ENCODE peak calls at places on chromosomes 16 and 17, in five cellular contexts. D, Q, O, P and H are unnamed samples.

GRCh38 chr16:19595043-19595767 is 39.7 kb downstream of the VPS35L start:
- DNase-seq in D (no peak), P (peak), O (no peak), Q (peak), H (peak)

GRCh38 chr16:87955302-87956168 is 4.3 kb downstream of the BANP start:
- DNase-seq in O (no peak), P (no peak), Q (no peak), D (peak), H (no peak)

GRCh38 chr16:54193656-54194007 is 93.0 kb downstream of the IRX3 start:
- DNase-seq in Q (peak), D (peak), O (peak), P (peak), H (peak)

GRCh38 chr17:21419299-21420239 is 43.4 kb downstream of the KCNJ12 start:
- DNase-seq in Q (no peak), O (no peak), D (no peak), P (no peak), H (no peak)

GRCh38 chr16:11632455-11632921 is 35.8 kb upstream of the SNN start:
- DNase-seq in D (no peak), P (no peak), O (peak), Q (peak), H (no peak)

GRCh38 chr17:20066253-20066652 is 57.1 kb downstream of the SPECC1 start:
- DNase-seq in O (peak), P (peak), D (no peak), Q (no peak), H (peak)

GRCh38 chr16:86002178-86002577 is 103.2 kb downstream of the IRF8 start:
- DNase-seq in D (no peak), O (no peak), Q (no peak), P (no peak), H (no peak)

GRCh38 chr17:61443475-61443882 is 8.7 kb upstream of the TBX4 start:
- DNase-seq in P (no peak), Q (no peak), O (no peak), D (no peak), H (no peak)

GRCh38 chr17:39808409-39808997 is 55.6 kb downstream of the IKZF3 start:
- DNase-seq in P (no peak), D (no peak), Q (no peak), O (no peak), H (no peak)

GRCh38 chr17:16492613-16493290 is 759 bp upstream of the LRRC75A start:
- DNase-seq in D (peak), O (no peak), P (no peak), Q (no peak), H (no peak)

GRCh38 chr17:16491131-16491702 is 776 bp downstream of the LRRC75A start:
- DNase-seq in O (no peak), P (no peak), D (peak), Q (no peak), H (no peak)

GRCh38 chr17:16493470-16494048 is 1.6 kb upstream of the LRRC75A start:
- DNase-seq in O (no peak), D (peak), P (no peak), Q (no peak), H (no peak)

GRCh38 chr17:16488572-16488997 is 3.4 kb downstream of the LRRC75A start:
- DNase-seq in O (peak), P (no peak), Q (peak), D (peak), H (no peak)

GRCh38 chr17:16491703-16492612 is at the start of gene LRRC75A:
- DNase-seq in D (peak), O (peak), P (no peak), Q (peak), H (peak)
- TF ChIP-seq POLR2A in D (no peak), O (no peak), P (peak), Q (no peak), H (peak)

GRCh38 chr16:81275795-81276194 is 37.3 kb downstream of the BCO1 start:
- DNase-seq in D (no peak), Q (no peak), P (no peak), O (no peak), H (no peak)
- TF ChIP-seq POLR2A in D (no peak), Q (no peak), P (no peak), O (no peak), H (no peak)

DNA sequence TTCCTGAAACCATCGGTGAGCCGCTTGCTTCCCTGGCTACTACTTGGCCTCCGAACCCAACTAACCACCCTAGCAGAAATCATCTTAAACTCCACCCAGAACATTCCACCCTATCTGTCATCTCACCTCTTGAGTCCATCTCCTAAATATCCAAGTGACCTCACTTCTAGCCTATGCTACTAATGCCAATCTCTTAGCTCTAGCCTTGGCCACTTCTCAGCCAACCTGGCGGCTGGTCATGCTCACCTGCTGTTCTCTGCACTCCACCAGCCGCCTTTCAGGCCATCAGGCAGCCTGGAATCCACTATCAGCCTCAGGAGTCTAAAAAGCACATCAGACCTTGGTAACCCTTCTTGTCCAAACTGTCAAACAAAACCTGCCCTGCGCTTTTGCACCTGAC is 11.9 kb upstream of the CYTH1 start:
- DNase-seq in D (no peak), Q (no peak), O (no peak), P (no peak), H (no peak)
- TF ChIP-seq POLR2A in D (no peak), Q (no peak), O (no peak), P (no peak), H (no peak)

DNA sequence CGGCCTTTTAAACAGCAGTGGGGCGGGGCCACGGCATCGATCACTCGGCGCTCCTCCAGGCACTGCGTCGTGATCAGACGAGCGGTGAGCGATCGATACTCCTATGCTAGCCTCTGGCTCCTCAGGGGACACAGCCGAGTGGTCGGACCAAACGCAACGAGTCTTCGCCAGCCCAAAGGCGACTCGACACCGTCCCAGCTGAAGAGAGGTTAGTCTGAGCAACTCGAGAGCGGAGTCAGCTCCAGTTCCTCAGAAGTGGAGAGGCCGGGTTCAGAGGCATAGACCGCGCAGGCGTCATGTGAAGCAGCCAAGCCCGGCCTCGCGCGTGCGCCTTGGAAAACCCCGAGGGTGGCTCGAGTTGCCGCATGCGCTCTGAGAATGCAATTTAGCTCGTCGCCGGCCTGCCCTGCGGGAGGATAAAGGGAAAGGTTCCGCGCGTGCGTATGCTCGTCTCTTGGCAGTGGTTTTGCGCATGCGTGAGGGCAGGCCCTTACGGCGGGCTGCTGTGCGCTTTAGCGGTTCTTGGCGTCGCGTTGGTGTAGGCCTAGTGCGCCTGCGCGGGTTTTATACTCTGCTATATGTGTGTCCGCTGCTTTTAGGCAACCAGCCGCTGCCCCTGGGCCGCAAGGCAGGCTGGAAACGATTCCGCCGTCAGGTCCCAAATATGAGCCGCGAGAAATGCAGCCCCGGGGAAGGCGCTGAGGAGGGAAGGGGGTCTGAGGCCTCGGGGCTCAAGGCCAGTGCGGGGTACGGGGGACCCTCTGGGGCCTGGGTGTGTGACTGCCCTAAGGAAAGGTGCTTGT is at the start of gene KDM8:
- DNase-seq in P (peak), Q (peak), O (peak), D (peak), H (peak)
- TF ChIP-seq POLR2A in P (peak), Q (peak), O (peak), D (peak), H (peak)

GRCh38 chr17:48299760-48300159 is 130.3 kb downstream of the SKAP1 start:
- DNase-seq in Q (no peak), O (no peak), D (no peak), P (no peak), H (no peak)
- TF ChIP-seq POLR2A in Q (no peak), O (no peak), D (no peak), P (no peak), H (no peak)